ENCODE peak calls at places on chromosomes 4 and X, in five cellular contexts. One of them, this sample, is unnamed.

GRCh38 chr4:57191523-57192034 is 81.4 kb upstream of the IGFBP7 start:
- DNase-seq in upper lobe of left lung: no peak
- DNase-seq in HL-60: no peak
- DNase-seq in GM23338: peak
- DNase-seq in stomach: no peak
- DNase-seq in this sample: no peak

GRCh38 chr4:182925298-182925738 is 8.1 kb upstream of the DCTD start:
- DNase-seq in upper lobe of left lung: peak
- DNase-seq in HL-60: peak
- DNase-seq in GM23338: peak
- DNase-seq in stomach: peak
- DNase-seq in this sample: no peak

GRCh38 chr4:143377635-143378099 is 41.0 kb downstream of the GAB1 start:
- DNase-seq in upper lobe of left lung: no peak
- DNase-seq in HL-60: no peak
- DNase-seq in GM23338: no peak
- DNase-seq in stomach: no peak
- DNase-seq in this sample: no peak

GRCh38 chr4:54233697-54234496 is 4.8 kb downstream of the PDGFRA start:
- DNase-seq in upper lobe of left lung: peak
- DNase-seq in HL-60: peak
- DNase-seq in GM23338: peak
- DNase-seq in stomach: peak
- DNase-seq in this sample: no peak

GRCh38 chr4:17939061-17939460 is 82.5 kb downstream of the LCORL start:
- DNase-seq in upper lobe of left lung: no peak
- DNase-seq in HL-60: no peak
- DNase-seq in GM23338: no peak
- DNase-seq in stomach: no peak
- DNase-seq in this sample: no peak

GRCh38 chr4:70772929-70773555 is 51.3 kb downstream of the RUFY3 start:
- DNase-seq in upper lobe of left lung: no peak
- DNase-seq in HL-60: no peak
- DNase-seq in GM23338: no peak
- DNase-seq in stomach: no peak
- DNase-seq in this sample: no peak

GRCh38 chrX:129233791-129234190 is 289.5 kb downstream of the SMARCA1 start:
- DNase-seq in upper lobe of left lung: no peak
- DNase-seq in HL-60: no peak
- DNase-seq in GM23338: no peak
- DNase-seq in stomach: no peak
- DNase-seq in this sample: no peak

GRCh38 chr4:145351922-145352321 is 129.7 kb upstream of the SMAD1 start:
- DNase-seq in upper lobe of left lung: no peak
- DNase-seq in HL-60: no peak
- DNase-seq in GM23338: no peak
- DNase-seq in stomach: no peak
- DNase-seq in this sample: no peak

GRCh38 chrX:152072236-152072635 is 66.1 kb downstream of the MAGEA10 start:
- DNase-seq in upper lobe of left lung: no peak
- DNase-seq in HL-60: no peak
- DNase-seq in GM23338: no peak
- DNase-seq in stomach: no peak
- DNase-seq in this sample: no peak

GRCh38 chrX:130028196-130028595 is 45.8 kb downstream of the BCORL1 start:
- DNase-seq in upper lobe of left lung: peak
- DNase-seq in HL-60: peak
- DNase-seq in GM23338: peak
- DNase-seq in stomach: peak
- DNase-seq in this sample: no peak

GRCh38 chr4:152032722-152033131 is 271.9 kb upstream of the GATB start:
- DNase-seq in upper lobe of left lung: no peak
- DNase-seq in HL-60: no peak
- DNase-seq in GM23338: no peak
- DNase-seq in stomach: no peak
- DNase-seq in this sample: peak

GRCh38 chr4:11769425-11769824 is 340.7 kb upstream of the HS3ST1 start:
- DNase-seq in upper lobe of left lung: no peak
- DNase-seq in HL-60: no peak
- DNase-seq in GM23338: no peak
- DNase-seq in stomach: no peak
- DNase-seq in this sample: no peak

GRCh38 chr4:8495803-8496202 is 55.2 kb downstream of the TRMT44 start:
- DNase-seq in upper lobe of left lung: no peak
- DNase-seq in HL-60: no peak
- DNase-seq in GM23338: peak
- DNase-seq in stomach: no peak
- DNase-seq in this sample: no peak

GRCh38 chrX:106415276-106415895 is 196.4 kb upstream of the RADX start:
- DNase-seq in upper lobe of left lung: no peak
- DNase-seq in HL-60: peak
- DNase-seq in GM23338: peak
- DNase-seq in stomach: no peak
- DNase-seq in this sample: no peak

GRCh38 chr4:8136529-8136928 is 22.1 kb downstream of the ABLIM2 start:
- DNase-seq in upper lobe of left lung: no peak
- DNase-seq in HL-60: no peak
- DNase-seq in GM23338: no peak
- DNase-seq in stomach: no peak
- DNase-seq in this sample: no peak

GRCh38 chr4:119692001-119692400 is 63.4 kb upstream of the PDE5A start:
- DNase-seq in upper lobe of left lung: no peak
- DNase-seq in HL-60: no peak
- DNase-seq in GM23338: no peak
- DNase-seq in stomach: no peak
- DNase-seq in this sample: no peak

GRCh38 chr4:77040265-77040664 is 35.5 kb downstream of the CCNI start:
- DNase-seq in upper lobe of left lung: no peak
- DNase-seq in HL-60: no peak
- DNase-seq in GM23338: no peak
- DNase-seq in stomach: no peak
- DNase-seq in this sample: no peak

GRCh38 chrX:19811807-19812604 is 75.4 kb downstream of the SH3KBP1 start:
- DNase-seq in upper lobe of left lung: no peak
- DNase-seq in HL-60: peak
- DNase-seq in GM23338: no peak
- DNase-seq in stomach: no peak
- DNase-seq in this sample: no peak

GRCh38 chr4:168162604-168163003 is 70.3 kb downstream of the ANXA10 start:
- DNase-seq in upper lobe of left lung: no peak
- DNase-seq in HL-60: no peak
- DNase-seq in GM23338: no peak
- DNase-seq in stomach: peak
- DNase-seq in this sample: no peak

GRCh38 chrX:30141966-30142365 is 73.4 kb upstream of the MAGEB2 start:
- DNase-seq in upper lobe of left lung: no peak
- DNase-seq in HL-60: peak
- DNase-seq in GM23338: peak
- DNase-seq in stomach: no peak
- DNase-seq in this sample: no peak

GRCh38 chr4:53421791-53422190 is 44.4 kb downstream of the FIP1L1 start:
- DNase-seq in upper lobe of left lung: no peak
- DNase-seq in HL-60: no peak
- DNase-seq in GM23338: no peak
- DNase-seq in stomach: no peak
- DNase-seq in this sample: no peak

GRCh38 chr4:153217440-153217839 is 13.2 kb downstream of the TRIM2 start:
- DNase-seq in upper lobe of left lung: no peak
- DNase-seq in HL-60: no peak
- DNase-seq in GM23338: no peak
- DNase-seq in stomach: no peak
- DNase-seq in this sample: no peak

GRCh38 chr4:151719045-151719743 is 41.6 kb downstream of the GATB start:
- DNase-seq in upper lobe of left lung: no peak
- DNase-seq in HL-60: no peak
- DNase-seq in GM23338: no peak
- DNase-seq in stomach: no peak
- DNase-seq in this sample: no peak

GRCh38 chr4:13548059-13548983 is 4.0 kb upstream of the NKX3-2 start:
- DNase-seq in upper lobe of left lung: peak
- DNase-seq in HL-60: no peak
- DNase-seq in GM23338: peak
- DNase-seq in stomach: no peak
- DNase-seq in this sample: no peak

GRCh38 chr4:156052116-156052515 is 98.5 kb upstream of the CTSO start:
- DNase-seq in upper lobe of left lung: no peak
- DNase-seq in HL-60: no peak
- DNase-seq in GM23338: no peak
- DNase-seq in stomach: no peak
- DNase-seq in this sample: no peak

GRCh38 chr4:74884282-74884681 is 48.6 kb upstream of the PARM1 start:
- DNase-seq in upper lobe of left lung: no peak
- DNase-seq in HL-60: no peak
- DNase-seq in GM23338: no peak
- DNase-seq in stomach: no peak
- DNase-seq in this sample: no peak

GRCh38 chrX:49656554-49656953 is 39.2 kb downstream of the PAGE1 start:
- DNase-seq in upper lobe of left lung: no peak
- DNase-seq in HL-60: no peak
- DNase-seq in GM23338: no peak
- DNase-seq in stomach: no peak
- DNase-seq in this sample: no peak

GRCh38 chr4:90317785-90318184 is 190.6 kb downstream of the CCSER1 start:
- DNase-seq in upper lobe of left lung: no peak
- DNase-seq in HL-60: no peak
- DNase-seq in GM23338: no peak
- DNase-seq in stomach: no peak
- DNase-seq in this sample: no peak

GRCh38 chrX:63979480-63979879 is 194.5 kb upstream of the ARHGEF9 start:
- DNase-seq in upper lobe of left lung: no peak
- DNase-seq in HL-60: no peak
- DNase-seq in GM23338: no peak
- DNase-seq in stomach: no peak
- DNase-seq in this sample: no peak

GRCh38 chr4:185599844-185600243 is 64.5 kb upstream of the PDLIM3 start:
- DNase-seq in upper lobe of left lung: no peak
- DNase-seq in HL-60: no peak
- DNase-seq in GM23338: no peak
- DNase-seq in stomach: no peak
- DNase-seq in this sample: no peak

GRCh38 chrX:56764153-56764974 is 35.3 kb downstream of the NBDY start:
- DNase-seq in upper lobe of left lung: peak
- DNase-seq in HL-60: peak
- DNase-seq in GM23338: peak
- DNase-seq in stomach: peak
- DNase-seq in this sample: peak
- TF ChIP-seq POLR2AphosphoS5 in upper lobe of left lung: peak
- TF ChIP-seq POLR2AphosphoS5 in HL-60: no peak
- TF ChIP-seq POLR2AphosphoS5 in GM23338: no peak
- TF ChIP-seq POLR2AphosphoS5 in stomach: peak
- TF ChIP-seq POLR2AphosphoS5 in this sample: peak

GRCh38 chr4:38985363-38986065 is 46.7 kb downstream of the TMEM156 start:
- DNase-seq in upper lobe of left lung: no peak
- DNase-seq in HL-60: peak
- DNase-seq in GM23338: no peak
- DNase-seq in stomach: no peak
- DNase-seq in this sample: no peak

GRCh38 chr4:38980903-38981676 is 51.1 kb downstream of the TMEM156 start:
- DNase-seq in upper lobe of left lung: no peak
- DNase-seq in HL-60: no peak
- DNase-seq in GM23338: no peak
- DNase-seq in stomach: no peak
- DNase-seq in this sample: no peak

GRCh38 chr4:38982356-38983095 is 49.7 kb downstream of the TMEM156 start:
- DNase-seq in upper lobe of left lung: no peak
- DNase-seq in HL-60: no peak
- DNase-seq in GM23338: no peak
- DNase-seq in stomach: no peak
- DNase-seq in this sample: no peak

GRCh38 chr4:38987491-38987890 is 44.7 kb downstream of the TMEM156 start:
- DNase-seq in upper lobe of left lung: no peak
- DNase-seq in HL-60: no peak
- DNase-seq in GM23338: no peak
- DNase-seq in stomach: no peak
- DNase-seq in this sample: no peak

DNA sequence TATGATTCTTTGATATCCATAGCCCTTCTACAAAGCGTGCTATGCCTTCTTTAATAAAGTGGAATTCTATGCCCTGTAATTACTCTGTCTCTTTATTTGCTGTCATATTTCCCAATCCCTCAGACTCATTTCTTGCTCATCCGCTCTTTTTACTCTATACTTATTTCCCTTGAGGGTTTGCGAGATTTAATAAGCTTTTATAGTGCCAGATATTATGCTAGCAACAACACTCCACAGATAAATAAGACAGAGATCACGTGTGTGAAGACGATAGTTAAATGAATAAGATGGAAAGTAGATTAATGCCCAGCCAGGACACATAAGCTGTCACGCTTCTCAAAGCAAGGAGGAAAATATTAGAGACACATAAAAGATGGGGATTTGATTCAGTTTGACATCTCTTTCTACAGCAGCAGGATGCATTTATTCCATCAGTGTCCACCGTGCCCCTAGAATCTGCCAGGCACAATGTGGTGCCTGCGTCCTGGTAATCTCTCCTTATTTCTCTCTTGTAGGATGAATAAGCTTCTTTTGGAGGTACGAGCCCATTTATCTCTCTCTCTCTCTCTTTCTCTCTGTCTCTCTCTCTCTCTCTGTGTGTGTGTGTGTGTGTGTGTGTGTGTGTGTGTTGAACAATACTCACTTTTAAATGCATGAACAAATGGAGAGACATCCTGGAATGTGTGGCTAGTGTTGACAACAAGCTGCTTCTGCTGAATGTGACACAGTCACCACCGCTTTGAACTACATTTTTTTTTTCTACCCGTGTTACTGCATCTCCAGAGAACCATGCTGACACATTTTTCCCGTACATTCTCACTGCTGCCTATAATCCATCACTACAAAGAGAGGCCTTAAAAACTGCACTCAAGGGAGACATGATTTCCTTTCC is 48.2 kb downstream of the TMEM156 start:
- DNase-seq in upper lobe of left lung: no peak
- DNase-seq in HL-60: no peak
- DNase-seq in GM23338: no peak
- DNase-seq in stomach: no peak
- DNase-seq in this sample: no peak
- TF ChIP-seq POLR2AphosphoS5 in upper lobe of left lung: no peak
- TF ChIP-seq POLR2AphosphoS5 in HL-60: no peak
- TF ChIP-seq POLR2AphosphoS5 in GM23338: no peak
- TF ChIP-seq POLR2AphosphoS5 in stomach: no peak
- TF ChIP-seq POLR2AphosphoS5 in this sample: no peak

DNA sequence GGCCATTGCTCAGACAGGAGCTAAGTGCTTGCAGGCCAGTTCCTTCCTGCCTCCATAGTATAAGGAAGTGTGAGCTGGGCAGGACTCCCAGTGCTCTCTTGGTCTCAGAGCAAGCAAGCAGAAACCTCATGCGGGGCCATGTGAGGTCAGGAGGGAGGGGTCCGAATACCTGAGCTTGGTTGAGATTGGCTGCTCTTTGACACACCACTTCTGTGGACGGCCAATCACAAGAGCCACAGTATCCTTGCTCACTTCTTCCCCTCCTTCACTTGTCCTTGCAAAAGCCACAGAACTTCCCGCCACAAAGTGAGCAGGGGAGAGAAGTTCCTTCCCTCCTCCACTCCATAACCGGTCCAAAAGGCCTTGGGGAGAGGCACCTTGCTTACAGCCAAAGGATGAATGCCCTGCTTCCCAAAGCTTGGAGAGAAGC is 56.7 kb downstream of the PRPS1 start:
- DNase-seq in upper lobe of left lung: no peak
- DNase-seq in HL-60: peak
- DNase-seq in GM23338: peak
- DNase-seq in stomach: peak
- DNase-seq in this sample: peak
- TF ChIP-seq POLR2AphosphoS5 in upper lobe of left lung: peak
- TF ChIP-seq POLR2AphosphoS5 in HL-60: no peak
- TF ChIP-seq POLR2AphosphoS5 in GM23338: no peak
- TF ChIP-seq POLR2AphosphoS5 in stomach: peak
- TF ChIP-seq POLR2AphosphoS5 in this sample: peak

GRCh38 chr4:67052981-67053380 is 492.3 kb downstream of the CENPC start:
- DNase-seq in upper lobe of left lung: no peak
- DNase-seq in HL-60: no peak
- DNase-seq in GM23338: no peak
- DNase-seq in stomach: no peak
- DNase-seq in this sample: no peak
- TF ChIP-seq POLR2AphosphoS5 in upper lobe of left lung: no peak
- TF ChIP-seq POLR2AphosphoS5 in HL-60: no peak
- TF ChIP-seq POLR2AphosphoS5 in GM23338: no peak
- TF ChIP-seq POLR2AphosphoS5 in stomach: no peak
- TF ChIP-seq POLR2AphosphoS5 in this sample: no peak

This sample was measured in esophagus muscularis mucosa.